ENCODE peak calls at places on chromosomes 4 and X, in eight cellular contexts. Y, M, C, H, L, O, P and Q are unnamed samples.
A peak's percentile ranks its signal among the peaks of the same experiment; 100 is the strongest.

GRCh38 chr4:37453004-37453360 is 208.4 kb downstream of the NWD2 start:
- DNase-seq in H (peak; percentile 73), M (peak; percentile 55), O (no peak), C (peak; percentile 70), L (peak; percentile 67), P (peak; percentile 78), Y (peak; percentile 27), Q (peak; percentile 66)

GRCh38 chr4:153741529-153741928 is 18.3 kb downstream of the RNF175 start:
- DNase-seq in L (no peak), Y (no peak), C (no peak), M (no peak), O (no peak), P (no peak), H (no peak), Q (no peak)

GRCh38 chr4:83308672-83309071 is 24.1 kb upstream of the COQ2 start:
- DNase-seq in L (no peak), O (no peak), C (no peak), H (no peak), P (no peak), M (no peak), Y (no peak), Q (no peak)

GRCh38 chrX:154072192-154072591 is 25.3 kb downstream of the MECP2 start:
- DNase-seq in H (no peak), Y (no peak), M (no peak), P (no peak), L (no peak), C (no peak), O (no peak), Q (no peak)

GRCh38 chr4:130210871-130211270 is 1114.9 kb downstream of the C4orf33 start:
- DNase-seq in H (no peak), Y (no peak), C (peak; percentile 86), O (no peak), L (peak; percentile 93), M (no peak), P (no peak), Q (no peak)

GRCh38 chr4:71375494-71375893 is 36.7 kb downstream of the SLC4A4 start:
- DNase-seq in O (no peak), C (no peak), L (no peak), Y (no peak), M (no peak), P (no peak), H (no peak), Q (no peak)

GRCh38 chrX:58025979-58026378 is 115.7 kb upstream of the ZXDA start:
- DNase-seq in P (peak; percentile 33), O (no peak), M (peak; percentile 28), H (peak; percentile 20), L (peak; percentile 40), C (no peak), Y (no peak), Q (no peak)

GRCh38 chrX:113892891-113893290 is 691.0 kb upstream of the HTR2C start:
- DNase-seq in M (no peak), H (no peak), C (no peak), O (no peak), Y (no peak), P (no peak), L (no peak), Q (no peak)

GRCh38 chrX:144732588-144732987 is 514.7 kb upstream of the SPANXN1 start:
- DNase-seq in O (no peak), C (peak; percentile 35), Y (no peak), H (no peak), P (no peak), L (peak; percentile 45), M (no peak), Q (no peak)

GRCh38 chr4:6263541-6264540 is 5.8 kb upstream of the WFS1 start:
- DNase-seq in P (peak; percentile 61), L (peak; percentile 55), O (no peak), M (no peak), C (peak; percentile 61), H (no peak), Y (no peak), Q (no peak)

GRCh38 chr4:69239777-69240176 is 25.2 kb upstream of the UGT2B11 start:
- DNase-seq in O (no peak), C (no peak), M (no peak), H (no peak), P (no peak), L (no peak), Y (no peak), Q (no peak)

GRCh38 chr4:16890651-16891050 is 7.8 kb downstream of the LDB2 start:
- DNase-seq in P (no peak), C (no peak), O (no peak), L (no peak), Y (no peak), M (no peak), H (no peak), Q (no peak)

GRCh38 chrX:13029341-13029740 is 15.1 kb downstream of the FAM9C start:
- DNase-seq in H (no peak), C (peak; percentile 54), M (no peak), O (peak; percentile 70), L (peak; percentile 30), Y (no peak), P (peak; percentile 71), Q (no peak)

GRCh38 chrX:14505648-14506047 is 23.7 kb upstream of the GLRA2 start:
- DNase-seq in P (no peak), L (no peak), Y (no peak), H (no peak), C (no peak), O (no peak), M (no peak), Q (no peak)

GRCh38 chrX:21963736-21964135 is 23.2 kb downstream of the SMS start:
- DNase-seq in L (peak; percentile 80), P (no peak), O (no peak), Y (no peak), M (no peak), H (no peak), C (no peak), Q (no peak)

GRCh38 chrX:31420711-31421151 is 348.9 kb upstream of the FTHL17 start:
- DNase-seq in H (no peak), P (no peak), M (no peak), L (peak; percentile 32), C (no peak), Y (no peak), O (no peak), Q (no peak)

GRCh38 chr4:123430031-123430430 is 33.4 kb downstream of the SPRY1 start:
- DNase-seq in P (no peak), C (no peak), O (no peak), M (no peak), L (no peak), Y (no peak), H (no peak), Q (no peak)

GRCh38 chr4:102625232-102625930 is 124.2 kb downstream of the NFKB1 start:
- DNase-seq in Y (no peak), P (peak; percentile 54), M (no peak), O (no peak), L (peak; percentile 65), H (no peak), C (peak; percentile 25), Q (no peak)

GRCh38 chrX:135170877-135171519 is at the start of gene CT55:
- DNase-seq in Y (no peak), M (no peak), O (no peak), P (no peak), L (no peak), H (no peak), C (no peak), Q (no peak)

GRCh38 chr4:97395980-97396562 is 747.2 kb downstream of the STPG2 start:
- DNase-seq in Y (no peak), P (no peak), H (no peak), M (no peak), C (peak; percentile 71), L (no peak), O (no peak), Q (no peak)

GRCh38 chrX:148634591-148634990 is 134.2 kb downstream of the AFF2 start:
- DNase-seq in M (no peak), O (no peak), L (no peak), H (no peak), P (no peak), Y (no peak), C (no peak), Q (no peak)

GRCh38 chrX:17038681-17039161 is 92.3 kb downstream of the REPS2 start:
- DNase-seq in Y (no peak), H (no peak), M (no peak), P (no peak), L (peak; percentile 83), O (no peak), C (peak; percentile 77), Q (no peak)

GRCh38 chrX:19272452-19272851 is 71.3 kb upstream of the PDHA1 start:
- DNase-seq in O (no peak), P (no peak), Y (no peak), L (peak; percentile 12), H (no peak), C (peak; percentile 27), M (no peak), Q (no peak)

GRCh38 chr4:73523126-73523525 is 41.6 kb downstream of the AFM start:
- DNase-seq in M (no peak), O (no peak), L (peak; percentile 43), Y (no peak), H (no peak), C (no peak), P (no peak), Q (no peak)

GRCh38 chr4:52939739-52940138 is 77.6 kb downstream of the RASL11B start:
- DNase-seq in O (no peak), P (peak; percentile 29), L (no peak), H (peak; percentile 91), C (no peak), M (no peak), Y (no peak), Q (no peak)

GRCh38 chr4:40189997-40190396 is 6.8 kb upstream of the RHOH start:
- DNase-seq in Y (no peak), M (no peak), L (no peak), C (no peak), O (no peak), P (peak; percentile 78), H (no peak), Q (no peak)
- H3K4me3 ChIP-seq in Y (peak overlapping the region; percentile 97), M (no peak overlapping the region), L (no peak overlapping the region), C (no peak overlapping the region), O (no peak overlapping the region), P (no peak overlapping the region), H (no peak overlapping the region), Q (no peak overlapping the region)

GRCh38 chrX:77484045-77484444 is 36.9 kb downstream of the FGF16 start:
- DNase-seq in L (no peak), O (no peak), P (no peak), Y (no peak), M (no peak), C (no peak), H (no peak), Q (no peak)
- H3K4me3 ChIP-seq in L (no peak overlapping the region), O (no peak overlapping the region), P (no peak overlapping the region), Y (no peak overlapping the region), M (no peak overlapping the region), C (no peak overlapping the region), H (no peak overlapping the region), Q (no peak overlapping the region)

DNA sequence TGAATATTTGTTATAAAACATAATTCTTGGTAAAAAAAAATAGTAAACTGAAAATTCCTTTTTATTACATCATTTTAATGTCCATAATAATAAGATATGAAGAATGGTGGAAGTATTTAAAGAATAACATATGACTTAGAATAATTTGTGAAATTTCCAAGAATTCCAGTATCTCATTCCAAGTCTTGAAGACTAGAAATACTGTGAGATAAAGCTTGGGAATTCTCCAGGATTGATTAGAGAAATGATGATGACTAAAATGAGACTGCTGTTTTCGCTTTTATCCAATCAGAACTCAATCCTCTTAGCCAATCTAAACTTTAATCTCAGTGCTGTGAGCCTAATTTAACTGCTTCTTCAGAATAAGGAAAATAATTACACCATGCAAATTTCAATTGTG is 184.2 kb upstream of the HCCS start:
- DNase-seq in C (no peak), P (no peak), H (no peak), O (no peak), Y (no peak), L (peak; percentile 33), M (no peak), Q (no peak)
- H3K4me3 ChIP-seq in C (no peak overlapping the region), P (no peak overlapping the region), H (no peak overlapping the region), O (no peak overlapping the region), Y (no peak overlapping the region), L (no peak overlapping the region), M (no peak overlapping the region), Q (no peak overlapping the region)

GRCh38 chrX:118872102-118872566 is 48.5 kb downstream of the ZCCHC12 start:
- DNase-seq in M (no peak), P (peak; percentile 34), L (peak; percentile 4), C (no peak), H (peak; percentile 38), Y (no peak), O (no peak), Q (no peak)
- H3K4me3 ChIP-seq in M (no peak overlapping the region), P (no peak overlapping the region), L (no peak overlapping the region), C (no peak overlapping the region), H (no peak overlapping the region), Y (no peak overlapping the region), O (no peak overlapping the region), Q (no peak overlapping the region)